ENCODE peak calls at places on chromosome 18, in eight cellular contexts. P, B, O, H, W, T, L and S are unnamed samples.

GRCh38 chr18:69531973-69532372 is 131.3 kb downstream of the DOK6 start:
- DNase-seq in P (no peak), B (no peak), O (no peak), H (no peak), W (no peak), T (no peak), L (no peak), S (no peak)

GRCh38 chr18:28960146-28960545 is 783.2 kb upstream of the CDH2 start:
- DNase-seq in P (no peak), B (no peak), O (no peak), H (no peak), W (peak), T (no peak), L (no peak), S (no peak)

GRCh38 chr18:55290898-55291297 is 297.1 kb downstream of the TCF4 start:
- DNase-seq in P (no peak), B (no peak), O (no peak), H (no peak), W (peak), T (no peak), L (no peak), S (no peak)

GRCh38 chr18:78884502-78884901 is 95.1 kb upstream of the SALL3 start:
- DNase-seq in P (no peak), B (no peak), O (no peak), H (no peak), W (no peak), T (no peak), L (no peak), S (no peak)

GRCh38 chr18:45106331-45106774 is 425.7 kb downstream of the SETBP1 start:
- DNase-seq in P (no peak), B (no peak), O (peak), H (no peak), W (no peak), T (no peak), L (peak), S (no peak)

GRCh38 chr18:33184178-33184577 is 256.3 kb downstream of the CCDC178 start:
- DNase-seq in P (no peak), B (no peak), O (no peak), H (no peak), W (no peak), T (no peak), L (no peak), S (no peak)

GRCh38 chr18:56028514-56028913 is 440.5 kb upstream of the TCF4 start:
- DNase-seq in P (no peak), B (no peak), O (no peak), H (no peak), W (peak), T (no peak), L (no peak), S (peak)

GRCh38 chr18:79026491-79026890 is 42.7 kb upstream of the ATP9B start:
- DNase-seq in P (no peak), B (no peak), O (no peak), H (no peak), W (no peak), T (no peak), L (no peak), S (no peak)

GRCh38 chr18:74310411-74310810 is 5.2 kb upstream of the C18orf63 start:
- DNase-seq in P (no peak), B (no peak), O (no peak), H (no peak), W (peak), T (no peak), L (no peak), S (peak)

GRCh38 chr18:64037812-64038414 is 68.0 kb downstream of the SERPINB8 start:
- DNase-seq in P (no peak), B (no peak), O (no peak), H (no peak), W (peak), T (no peak), L (no peak), S (no peak)

GRCh38 chr18:22332590-22332989 is 85.1 kb downstream of the CTAGE1 start:
- DNase-seq in P (no peak), B (no peak), O (no peak), H (no peak), W (no peak), T (no peak), L (no peak), S (no peak)

GRCh38 chr18:75407468-75408437 is 19.8 kb downstream of the SMIM21 start:
- DNase-seq in P (no peak), B (no peak), O (no peak), H (no peak), W (peak), T (no peak), L (no peak), S (no peak)

GRCh38 chr18:74255022-74255658 is 36.6 kb downstream of the CYB5A start:
- DNase-seq in P (peak), B (peak), O (no peak), H (no peak), W (peak), T (peak), L (peak), S (no peak)

GRCh38 chr18:31760695-31761094 is at the start of gene SLC25A52:
- DNase-seq in P (no peak), B (no peak), O (no peak), H (no peak), W (no peak), T (no peak), L (no peak), S (no peak)

GRCh38 chr18:78911751-78912283 is 67.8 kb upstream of the SALL3 start:
- DNase-seq in P (no peak), B (no peak), O (no peak), H (peak), W (no peak), T (no peak), L (no peak), S (no peak)

GRCh38 chr18:50468802-50469201 is 91.1 kb upstream of the MAPK4 start:
- DNase-seq in P (no peak), B (no peak), O (no peak), H (no peak), W (no peak), T (no peak), L (no peak), S (no peak)

GRCh38 chr18:23479829-23480505 is 23.3 kb upstream of the RMC1 start:
- DNase-seq in P (no peak), B (no peak), O (no peak), H (no peak), W (no peak), T (no peak), L (no peak), S (no peak)

GRCh38 chr18:40612356-40612755 is 1342.7 kb upstream of the PIK3C3 start:
- DNase-seq in P (no peak), B (no peak), O (no peak), H (no peak), W (no peak), T (no peak), L (no peak), S (no peak)

GRCh38 chr18:12819330-12819729 is 64.7 kb downstream of the PTPN2 start:
- DNase-seq in P (no peak), B (no peak), O (no peak), H (no peak), W (no peak), T (no peak), L (no peak), S (no peak)

GRCh38 chr18:37274988-37275590 is 290.5 kb downstream of the CELF4 start:
- DNase-seq in P (no peak), B (no peak), O (no peak), H (no peak), W (no peak), T (no peak), L (no peak), S (no peak)

GRCh38 chr18:72075040-72075439 is 469.1 kb downstream of the CBLN2 start:
- DNase-seq in P (no peak), B (no peak), O (no peak), H (no peak), W (no peak), T (no peak), L (no peak), S (no peak)

GRCh38 chr18:9806905-9807304 is 78.9 kb upstream of the TXNDC2 start:
- DNase-seq in P (no peak), B (no peak), O (no peak), H (peak), W (no peak), T (no peak), L (peak), S (no peak)

GRCh38 chr18:9803698-9804516 is 81.9 kb upstream of the TXNDC2 start:
- DNase-seq in P (no peak), B (peak), O (no peak), H (peak), W (no peak), T (peak), L (peak), S (peak)

GRCh38 chr18:9802175-9802747 is 83.5 kb upstream of the TXNDC2 start:
- DNase-seq in P (no peak), B (no peak), O (no peak), H (no peak), W (no peak), T (no peak), L (no peak), S (no peak)

GRCh38 chr18:9802774-9803697 is 82.7 kb upstream of the TXNDC2 start:
- DNase-seq in P (no peak), B (no peak), O (no peak), H (no peak), W (peak), T (no peak), L (no peak), S (no peak)

DNA sequence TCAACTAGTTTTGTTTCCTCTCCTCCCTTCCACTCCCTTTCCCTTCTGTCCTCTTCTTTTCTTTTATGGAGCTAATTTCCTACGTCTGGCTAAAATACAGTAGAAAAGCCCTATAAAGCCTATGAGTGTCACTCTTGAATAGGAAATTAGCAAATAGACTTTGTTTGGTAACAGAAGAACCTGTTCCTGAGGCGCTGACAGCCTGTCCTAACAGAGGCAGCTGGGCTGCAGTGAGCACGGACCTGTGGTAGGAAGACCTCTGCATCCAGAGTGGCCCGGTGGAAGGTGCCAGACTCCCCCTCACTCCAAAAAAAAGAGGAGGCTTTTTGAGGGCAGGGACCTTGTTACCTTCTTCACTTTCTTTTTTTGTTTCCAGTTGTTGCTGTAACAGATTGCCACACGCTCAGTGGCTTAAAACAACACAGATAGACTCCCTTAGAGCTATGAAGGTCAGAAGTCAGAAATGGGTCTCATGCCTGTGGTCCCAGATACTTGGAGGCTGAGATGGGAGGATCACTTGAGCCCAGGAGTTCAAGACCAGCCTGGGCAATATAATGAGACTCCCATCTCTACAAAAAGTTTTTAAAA is 81.2 kb upstream of the TXNDC2 start:
- DNase-seq in P (no peak), B (peak), O (no peak), H (no peak), W (no peak), T (no peak), L (no peak), S (no peak)
- H3K4me3 ChIP-seq in P (no peak), B (no peak), O (no peak), H (no peak), W (no peak), T (no peak), L (no peak), S (no peak)

DNA sequence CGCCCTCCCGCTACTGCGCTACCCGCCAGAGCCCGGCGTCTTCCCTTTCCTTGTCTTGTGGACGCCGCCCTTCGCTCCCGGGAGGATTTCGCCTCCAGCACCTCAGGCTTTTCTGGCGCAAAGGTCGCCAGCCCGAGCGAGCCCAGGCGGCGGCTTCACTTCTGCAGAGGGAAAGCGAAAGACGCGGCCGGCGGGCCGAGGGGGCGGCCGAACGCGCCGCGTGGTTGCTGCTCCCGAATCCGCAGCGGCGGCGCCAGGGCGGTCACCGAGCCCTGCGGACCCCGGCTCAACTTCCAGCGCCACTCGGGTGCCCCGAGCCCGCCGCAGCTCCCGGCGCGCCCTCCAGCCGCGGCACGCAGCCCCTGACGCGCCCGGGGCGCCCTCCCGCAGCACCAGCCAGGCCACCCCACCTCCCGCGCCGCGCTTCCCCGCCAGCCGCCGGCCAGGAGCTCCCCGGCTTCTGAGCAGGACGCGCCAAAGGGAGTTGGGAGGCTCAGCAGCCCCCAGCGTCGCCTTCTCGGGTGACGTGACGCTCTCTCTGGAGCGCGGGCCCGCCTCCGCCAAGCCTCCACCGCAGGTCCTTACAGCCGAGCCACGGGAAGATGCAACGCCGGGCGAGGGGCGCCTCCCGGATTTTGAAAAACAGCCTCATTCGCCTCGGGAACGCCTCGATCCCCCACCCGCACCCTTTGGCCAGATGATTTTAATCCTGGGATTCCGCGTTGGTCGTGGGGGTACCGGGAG is 84.9 kb upstream of the EPB41L3 start:
- DNase-seq in P (peak), B (no peak), O (no peak), H (peak), W (peak), T (peak), L (peak), S (peak)
- TF ChIP-seq POLR2A in P (no peak), B (no peak), O (no peak), H (no peak), W (no peak), T (no peak), L (peak), S (no peak)

GRCh38 chr18:77360315-77361186 is 110.9 kb downstream of the GALR1 start:
- DNase-seq in P (no peak), B (no peak), O (no peak), H (no peak), W (no peak), T (no peak), L (no peak), S (no peak)
- H3K4me3 ChIP-seq in P (no peak), B (no peak), O (no peak), H (no peak), W (no peak), T (no peak), L (no peak), S (no peak)

GRCh38 chr18:3653263-3653858 is 203.4 kb downstream of the TGIF1 start:
- DNase-seq in P (no peak), B (no peak), O (no peak), H (no peak), W (no peak), T (no peak), L (no peak), S (no peak)
- TF ChIP-seq POLR2A in P (no peak), B (no peak), O (no peak), H (no peak), W (no peak), T (no peak), L (no peak), S (no peak)

DNA sequence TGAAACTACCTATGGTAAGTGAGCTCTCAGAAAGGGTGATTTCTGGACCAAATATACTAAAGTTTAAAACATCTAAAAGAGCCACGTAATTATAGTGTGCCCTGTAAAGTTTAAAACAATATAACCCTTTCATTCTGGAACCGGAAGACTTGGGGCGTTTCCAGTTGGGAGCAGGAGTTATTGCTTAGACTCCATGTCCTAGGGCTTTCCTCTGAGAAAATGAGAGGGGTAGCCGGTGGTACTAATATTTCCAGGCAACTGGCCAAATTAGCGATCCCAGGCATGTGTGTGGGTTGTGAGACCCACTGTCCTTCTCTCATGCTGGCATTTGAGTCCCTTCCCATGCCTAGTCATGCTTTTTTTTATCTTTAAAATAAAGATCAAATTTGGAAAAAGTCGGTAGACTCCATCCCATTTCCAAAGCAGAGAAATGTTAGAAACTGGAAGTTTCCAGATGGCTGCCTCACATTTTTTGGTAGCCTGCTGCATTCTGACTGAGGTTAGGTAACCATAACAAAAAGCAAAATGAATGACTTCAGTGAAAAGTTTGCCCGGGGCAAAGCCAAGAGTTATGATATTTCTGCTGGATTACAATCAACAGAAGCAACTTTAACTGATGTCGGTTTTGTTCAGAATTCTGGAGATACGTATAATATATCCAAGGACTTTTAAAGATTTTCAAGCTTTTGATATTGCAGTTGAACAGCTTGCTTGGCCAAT is 227.4 kb downstream of the SS18 start:
- DNase-seq in P (no peak), B (no peak), O (no peak), H (no peak), W (no peak), T (no peak), L (no peak), S (no peak)
- H3K4me3 ChIP-seq in P (no peak), B (no peak), O (no peak), H (no peak), W (no peak), T (no peak), L (no peak), S (no peak)

DNA sequence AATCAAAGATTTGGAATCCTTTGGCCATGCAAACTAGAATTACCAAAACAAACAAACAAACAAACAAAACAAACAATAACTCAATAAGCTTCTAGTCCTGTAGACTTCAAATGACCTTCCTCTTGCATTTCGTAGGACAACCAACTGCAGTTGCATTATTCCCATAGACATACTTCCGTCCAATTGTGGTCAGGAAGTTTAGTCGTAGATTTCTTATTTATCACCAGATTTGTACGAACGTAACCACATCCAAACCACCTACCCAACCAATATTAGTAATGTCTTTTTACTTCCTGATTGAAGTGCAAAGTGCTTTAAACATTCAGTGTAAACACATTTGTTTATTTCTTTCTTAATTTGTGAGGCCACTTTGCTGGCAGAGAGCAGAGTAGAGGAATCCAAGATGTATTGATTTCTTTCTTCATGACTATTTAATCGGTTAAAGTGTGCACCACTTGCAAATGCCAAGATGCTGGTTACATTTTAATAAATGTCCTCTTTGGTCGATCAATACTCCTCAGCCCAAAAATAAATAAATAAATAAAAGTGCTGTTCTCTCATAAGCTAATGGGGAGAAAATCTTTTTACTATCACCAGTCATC is 1745.6 kb upstream of the CELF4 start:
- DNase-seq in P (no peak), B (no peak), O (no peak), H (no peak), W (no peak), T (no peak), L (no peak), S (no peak)
- TF ChIP-seq POLR2A in P (no peak), B (no peak), O (no peak), H (no peak), W (no peak), T (no peak), L (no peak), S (no peak)

GRCh38 chr18:3552305-3552704 is 102.3 kb downstream of the TGIF1 start:
- DNase-seq in P (no peak), B (no peak), O (no peak), H (no peak), W (no peak), T (no peak), L (no peak), S (no peak)

GRCh38 chr18:3554091-3554601 is 104.2 kb downstream of the TGIF1 start:
- DNase-seq in P (no peak), B (no peak), O (no peak), H (no peak), W (no peak), T (no peak), L (no peak), S (no peak)

DNA sequence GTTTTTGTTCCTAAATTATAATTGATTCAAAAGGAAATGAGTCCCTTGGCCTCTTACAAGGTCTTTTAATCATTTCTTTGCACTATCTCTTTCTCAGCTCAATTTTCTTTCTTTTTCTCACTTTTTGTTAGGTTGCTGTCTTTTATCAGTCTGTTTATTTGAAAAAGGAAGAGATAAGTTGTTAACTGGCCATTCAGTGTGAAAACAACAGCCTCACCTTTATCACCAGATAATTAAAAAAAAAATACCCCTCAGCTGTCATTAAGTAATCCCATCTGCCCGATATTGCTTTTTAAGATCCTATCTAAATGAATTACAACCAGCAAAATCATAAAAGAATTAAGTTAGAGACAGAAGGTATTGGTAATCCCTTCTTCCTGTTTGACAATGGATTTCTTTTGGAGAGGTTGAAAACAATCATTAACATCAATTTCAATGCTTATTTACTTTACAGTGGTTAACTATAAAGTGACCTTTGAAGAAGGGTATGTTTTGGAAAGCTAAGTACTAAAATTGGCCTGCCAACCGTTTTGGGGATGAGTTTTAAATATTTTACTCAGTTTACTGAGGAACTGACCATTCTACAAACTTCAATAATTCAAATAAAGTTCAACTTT is 104.9 kb downstream of the TGIF1 start:
- DNase-seq in P (no peak), B (no peak), O (no peak), H (no peak), W (no peak), T (no peak), L (no peak), S (no peak)
- H3K4me3 ChIP-seq in P (no peak), B (no peak), O (no peak), H (no peak), W (no peak), T (no peak), L (no peak), S (no peak)

GRCh38 chr18:2907459-2908145 is 60.8 kb downstream of the EMILIN2 start:
- DNase-seq in P (no peak), B (no peak), O (no peak), H (no peak), W (no peak), T (no peak), L (no peak), S (no peak)

GRCh38 chr18:2906522-2907458 is 60.0 kb downstream of the EMILIN2 start:
- DNase-seq in P (no peak), B (no peak), O (no peak), H (no peak), W (no peak), T (no peak), L (peak), S (peak)

GRCh38 chr18:2903006-2903405 is 56.2 kb downstream of the EMILIN2 start:
- DNase-seq in P (no peak), B (no peak), O (no peak), H (no peak), W (peak), T (peak), L (peak), S (no peak)

GRCh38 chr18:2908166-2908945 is 61.5 kb downstream of the EMILIN2 start:
- DNase-seq in P (no peak), B (no peak), O (no peak), H (no peak), W (no peak), T (no peak), L (no peak), S (no peak)

GRCh38 chr18:2905802-2906521 is 59.2 kb downstream of the EMILIN2 start:
- DNase-seq in P (peak), B (no peak), O (peak), H (peak), W (no peak), T (peak), L (peak), S (peak)
- TF ChIP-seq POLR2A in P (no peak), B (no peak), O (no peak), H (peak), W (no peak), T (no peak), L (peak), S (peak)